ENCODE peak calls at places on chromosomes 11 and 22, in six cellular contexts. E, C, A, L, F and T are unnamed samples.

GRCh38 chr22:42172385-42173172 is 42.0 kb upstream of the CYP2D6 start:
- DNase-seq in E (no peak), C (no peak), A (no peak), L (no peak), F (no peak), T (no peak)

GRCh38 chr22:30921108-30921507 is 47.5 kb downstream of the MORC2 start:
- DNase-seq in E (peak), C (peak), A (no peak), L (no peak), F (no peak), T (no peak)

GRCh38 chr11:117859061-117859460 is 17.4 kb downstream of the FXYD6 start:
- DNase-seq in E (no peak), C (no peak), A (no peak), L (peak), F (no peak), T (no peak)

GRCh38 chr11:36509265-36509664 is 807 bp downstream of the TRAF6 start:
- DNase-seq in E (peak), C (peak), A (peak), L (no peak), F (no peak), T (no peak)

GRCh38 chr22:26673485-26673884 is 16.1 kb downstream of the MIAT start:
- DNase-seq in E (peak), C (no peak), A (no peak), L (no peak), F (no peak), T (no peak)

GRCh38 chr11:61488651-61489291 is 19.8 kb upstream of the LRRC10B start:
- DNase-seq in E (peak), C (peak), A (no peak), L (peak), F (peak), T (no peak)

GRCh38 chr11:122977455-122978302 is 4.0 kb downstream of the BSX start:
- DNase-seq in E (no peak), C (no peak), A (no peak), L (no peak), F (no peak), T (no peak)

GRCh38 chr11:66316849-66317251 is at the start of gene CD248:
- DNase-seq in E (no peak), C (peak), A (no peak), L (peak), F (peak), T (no peak)

GRCh38 chr22:29606320-29606719 is 2.9 kb downstream of the NF2 start:
- DNase-seq in E (no peak), C (no peak), A (no peak), L (no peak), F (no peak), T (no peak)

GRCh38 chr11:64856382-64857227 is 12.2 kb upstream of the CDC42BPG start:
- DNase-seq in E (peak), C (no peak), A (no peak), L (peak), F (peak), T (no peak)

GRCh38 chr11:2325123-2325522 is 23.3 kb downstream of the TSPAN32 start:
- DNase-seq in E (no peak), C (no peak), A (no peak), L (no peak), F (no peak), T (no peak)

GRCh38 chr22:33302049-33302545 is 243.9 kb upstream of the SYN3 start:
- DNase-seq in E (peak), C (peak), A (peak), L (peak), F (peak), T (peak)

GRCh38 chr22:46657655-46657953 is 37.4 kb downstream of the GRAMD4 start:
- DNase-seq in E (no peak), C (no peak), A (no peak), L (no peak), F (no peak), T (no peak)

GRCh38 chr11:34052608-34053160 is 1.2 kb downstream of the CAPRIN1 start:
- DNase-seq in E (peak), C (peak), A (no peak), L (no peak), F (peak), T (no peak)

GRCh38 chr22:17847360-17848078 is 73.2 kb upstream of the BID start:
- DNase-seq in E (peak), C (no peak), A (no peak), L (no peak), F (no peak), T (no peak)

GRCh38 chr11:19121646-19122045 is 4.7 kb downstream of the ZDHHC13 start:
- DNase-seq in E (peak), C (no peak), A (no peak), L (no peak), F (no peak), T (no peak)

GRCh38 chr11:73982990-73983763 is 534 bp upstream of the UCP2 start:
- DNase-seq in E (peak), C (peak), A (peak), L (peak), F (peak), T (peak)

GRCh38 chr11:111623527-111624030 is 21.3 kb downstream of the SIK2 start:
- DNase-seq in E (peak), C (no peak), A (no peak), L (no peak), F (no peak), T (no peak)

GRCh38 chr11:30313580-30313979 is 9.3 kb upstream of the ARL14EP start:
- DNase-seq in E (peak), C (no peak), A (no peak), L (no peak), F (no peak), T (no peak)

GRCh38 chr22:42662114-42663021 is 13.2 kb upstream of the CYB5R3 start:
- DNase-seq in E (peak), C (peak), A (peak), L (peak), F (peak), T (peak)

GRCh38 chr11:123584186-123584585 is 70.2 kb downstream of the SCN3B start:
- DNase-seq in E (no peak), C (no peak), A (no peak), L (no peak), F (no peak), T (no peak)

GRCh38 chr11:119193626-119194025 is 8.4 kb downstream of the NHERF4 start:
- DNase-seq in E (no peak), C (no peak), A (no peak), L (no peak), F (no peak), T (no peak)

GRCh38 chr22:46436595-46437163 is 100.7 kb downstream of the CELSR1 start:
- DNase-seq in E (peak), C (no peak), A (no peak), L (no peak), F (no peak), T (no peak)

GRCh38 chr11:20013346-20014066 is 146.8 kb downstream of the DBX1 start:
- DNase-seq in E (peak), C (no peak), A (no peak), L (no peak), F (no peak), T (no peak)

GRCh38 chr11:117195208-117195607 is 4.0 kb upstream of the TAGLN start:
- DNase-seq in E (no peak), C (no peak), A (no peak), L (no peak), F (no peak), T (no peak)

GRCh38 chr11:8812438-8812837 is 98.6 kb upstream of the AKIP1 start:
- DNase-seq in E (peak), C (no peak), A (no peak), L (peak), F (peak), T (no peak)

GRCh38 chr11:101129203-101129943 is at the start of gene PGR:
- DNase-seq in E (no peak), C (peak), A (no peak), L (peak), F (peak), T (no peak)

GRCh38 chr11:115256326-115257197 is 247.7 kb downstream of the CADM1 start:
- DNase-seq in E (no peak), C (no peak), A (no peak), L (no peak), F (no peak), T (peak)

GRCh38 chr11:131696584-131697120 is 326.2 kb downstream of the NTM start:
- DNase-seq in E (no peak), C (no peak), A (no peak), L (no peak), F (no peak), T (no peak)

GRCh38 chr22:27883656-27884350 is 35.3 kb downstream of the PITPNB start:
- DNase-seq in E (peak), C (no peak), A (no peak), L (no peak), F (no peak), T (no peak)

GRCh38 chr11:109423860-109424190 is 1.8 kb downstream of the C11orf87 start:
- DNase-seq in E (no peak), C (no peak), A (no peak), L (no peak), F (no peak), T (peak)

GRCh38 chr11:109421981-109422590 is at the start of gene C11orf87:
- DNase-seq in E (peak), C (no peak), A (no peak), L (no peak), F (no peak), T (peak)

GRCh38 chr11:109422755-109423113 is 744 bp downstream of the C11orf87 start:
- DNase-seq in E (peak), C (no peak), A (no peak), L (no peak), F (no peak), T (peak)

GRCh38 chr11:109424893-109425292 is 2.9 kb downstream of the C11orf87 start:
- DNase-seq in E (peak), C (peak), A (no peak), L (no peak), F (no peak), T (no peak)

DNA sequence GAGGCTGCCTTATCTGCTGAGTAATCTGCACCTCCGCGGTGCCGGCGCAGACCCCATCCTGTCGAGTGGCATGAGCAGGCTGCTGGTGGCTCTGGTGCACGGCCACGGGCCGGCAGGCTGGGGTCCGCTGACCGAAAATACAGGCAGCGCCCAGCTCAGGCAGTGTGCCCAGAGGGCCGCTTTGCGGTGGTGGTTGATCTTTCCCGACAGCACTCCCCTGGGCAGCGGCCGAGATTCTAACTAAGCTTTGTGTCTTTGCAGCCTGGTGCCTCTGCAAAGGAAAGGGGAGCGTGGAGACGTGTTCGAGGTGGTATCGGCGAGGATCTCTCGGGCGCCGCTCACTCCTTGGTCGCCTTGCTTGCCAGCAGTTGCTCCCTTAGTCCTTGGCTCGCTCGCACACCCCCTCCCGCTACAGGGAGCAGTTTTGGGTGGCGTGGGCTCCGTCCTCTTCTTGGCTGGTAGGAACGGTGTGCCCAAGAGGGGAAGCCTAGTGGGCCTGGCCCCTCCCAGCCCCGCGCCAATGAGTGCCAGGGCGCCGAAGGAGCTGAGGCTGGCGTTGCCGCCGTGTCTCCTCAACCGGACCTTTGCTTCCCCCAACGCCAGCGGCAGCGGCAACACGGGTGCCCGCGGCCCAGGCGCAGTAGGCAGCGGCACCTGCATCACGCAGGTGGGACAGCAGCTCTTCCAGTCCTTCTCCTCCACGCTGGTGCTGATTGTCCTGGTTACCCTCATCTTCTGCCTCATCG is 1.3 kb downstream of the C11orf87 start:
- DNase-seq in E (no peak), C (no peak), A (no peak), L (no peak), F (no peak), T (peak)
- H3K4me3 ChIP-seq in E (peak), C (peak), A (no peak), L (no peak), F (peak), T (no peak)

DNA sequence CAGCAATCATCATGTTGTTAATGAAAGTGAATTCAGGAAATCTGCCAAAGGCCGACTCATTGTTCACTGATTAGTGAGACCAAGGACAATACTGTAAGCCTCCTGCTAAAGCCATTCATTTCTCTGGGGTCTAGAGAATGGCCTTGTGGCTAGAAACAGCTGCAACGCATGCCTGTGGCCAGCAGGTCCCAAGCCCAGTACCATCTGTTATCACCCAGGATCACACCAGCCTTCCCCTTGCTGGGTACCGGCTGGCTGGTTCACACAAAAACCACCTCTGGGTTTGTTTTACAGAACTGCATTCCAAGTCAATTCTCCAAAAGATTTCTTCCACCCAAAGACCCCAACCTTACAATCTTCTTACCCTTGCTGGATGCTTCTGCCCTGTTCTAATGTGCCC is 1.1 kb downstream of the PLAAT5 start:
- DNase-seq in E (no peak), C (peak), A (no peak), L (no peak), F (no peak), T (no peak)
- H3K4me3 ChIP-seq in E (no peak), C (peak), A (no peak), L (no peak), F (no peak), T (no peak)

DNA sequence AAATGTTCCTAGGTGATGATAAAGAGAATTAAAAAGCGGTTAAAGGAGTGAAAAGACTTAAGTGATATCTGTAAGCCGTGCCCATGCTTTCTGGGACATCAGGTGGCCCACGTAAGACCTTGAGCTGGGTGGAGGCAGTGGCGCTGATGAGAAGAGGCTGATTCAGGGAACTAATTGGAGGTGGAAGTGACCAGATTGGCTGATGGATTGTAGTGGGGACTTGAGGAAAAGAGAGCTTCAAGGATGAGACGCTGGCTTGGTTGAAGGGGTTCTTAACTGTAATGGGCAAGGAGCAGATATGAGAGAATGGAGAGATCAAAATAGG is 69.1 kb upstream of the EP300 start:
- DNase-seq in E (no peak), C (peak), A (no peak), L (no peak), F (no peak), T (no peak)
- H3K4me3 ChIP-seq in E (no peak), C (peak), A (no peak), L (no peak), F (no peak), T (no peak)

DNA sequence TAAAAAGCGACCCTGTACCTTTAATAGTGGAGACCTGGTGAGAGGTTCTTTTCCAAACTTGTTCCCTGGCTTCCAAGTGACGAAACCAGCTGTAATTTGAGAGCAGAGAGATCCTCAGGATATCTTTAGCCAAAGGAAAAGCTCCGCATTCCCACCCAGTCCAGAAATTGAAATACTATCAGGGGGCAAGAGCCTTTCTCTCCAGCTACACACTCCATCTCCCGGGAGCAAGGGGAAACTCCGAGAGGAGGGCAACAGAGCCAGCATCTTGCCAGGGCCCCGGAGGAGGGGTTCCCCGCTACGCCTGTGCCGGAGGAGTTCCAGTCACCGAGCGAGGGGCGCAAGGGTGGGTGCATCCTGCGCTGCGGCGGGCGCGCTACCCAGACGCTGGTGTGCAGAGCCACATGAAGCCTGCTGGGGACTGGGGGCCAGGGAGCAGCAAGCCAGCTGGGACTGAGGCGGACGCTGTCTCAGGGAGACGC is at the start of gene FIBIN:
- DNase-seq in E (peak), C (peak), A (no peak), L (peak), F (peak), T (no peak)
- H3K4me3 ChIP-seq in E (peak), C (peak), A (no peak), L (peak), F (peak), T (no peak)

GRCh38 chr22:48588881-48589450 is 1238.7 kb downstream of the BRD1 start:
- DNase-seq in E (no peak), C (no peak), A (no peak), L (no peak), F (no peak), T (no peak)

GRCh38 chr22:48587236-48587865 is 1240.3 kb downstream of the BRD1 start:
- DNase-seq in E (no peak), C (no peak), A (no peak), L (no peak), F (no peak), T (no peak)

GRCh38 chr22:48586799-48587185 is 1240.9 kb downstream of the BRD1 start:
- DNase-seq in E (no peak), C (no peak), A (no peak), L (no peak), F (no peak), T (no peak)

GRCh38 chr22:48588151-48588880 is 1239.4 kb downstream of the BRD1 start:
- DNase-seq in E (no peak), C (no peak), A (no peak), L (no peak), F (no peak), T (no peak)

DNA sequence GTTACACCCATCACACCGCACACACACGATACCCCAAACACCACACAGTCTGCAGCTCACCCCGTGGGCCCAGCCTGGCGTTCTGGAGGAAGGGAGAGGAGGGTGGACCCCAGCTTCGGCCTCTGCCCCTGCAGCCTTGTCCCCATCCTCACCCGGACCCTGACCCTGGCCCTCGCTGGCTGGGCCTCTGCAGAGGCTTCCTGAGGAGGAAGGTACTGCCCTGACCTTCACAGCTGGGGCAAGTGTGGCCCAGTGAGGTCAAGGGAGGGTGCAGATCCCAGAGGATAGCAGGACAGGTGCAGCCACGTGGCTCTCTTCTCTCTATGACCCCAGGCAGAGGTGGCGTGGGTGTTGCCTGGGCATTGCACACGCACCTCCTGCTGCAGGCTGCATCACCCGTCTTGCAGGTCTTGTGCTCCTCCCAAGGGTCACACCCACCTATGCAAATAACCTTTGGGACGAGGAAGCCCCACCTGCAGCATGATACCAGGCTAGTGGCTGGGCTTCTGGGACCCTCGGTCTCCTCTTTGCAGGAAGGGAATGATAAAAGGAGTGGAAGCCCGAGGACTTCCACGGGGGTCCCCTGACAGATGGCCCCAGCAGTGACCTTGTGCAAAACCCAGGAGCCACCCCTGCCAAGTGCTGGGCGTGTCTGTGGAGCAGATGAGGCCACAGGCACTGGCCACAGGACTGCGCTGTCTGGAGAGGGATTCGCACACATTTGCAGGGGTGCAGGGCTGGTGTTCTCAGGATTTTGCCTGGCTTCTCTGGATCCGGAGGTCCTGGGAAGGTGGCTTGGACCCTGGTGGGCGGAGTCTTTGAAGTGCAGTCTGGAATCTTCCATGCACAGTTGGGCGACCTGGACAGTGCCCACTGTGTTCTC is 1241.5 kb downstream of the BRD1 start:
- DNase-seq in E (no peak), C (no peak), A (no peak), L (no peak), F (no peak), T (no peak)
- H3K4me3 ChIP-seq in E (no peak), C (no peak), A (no peak), L (no peak), F (no peak), T (no peak)

DNA sequence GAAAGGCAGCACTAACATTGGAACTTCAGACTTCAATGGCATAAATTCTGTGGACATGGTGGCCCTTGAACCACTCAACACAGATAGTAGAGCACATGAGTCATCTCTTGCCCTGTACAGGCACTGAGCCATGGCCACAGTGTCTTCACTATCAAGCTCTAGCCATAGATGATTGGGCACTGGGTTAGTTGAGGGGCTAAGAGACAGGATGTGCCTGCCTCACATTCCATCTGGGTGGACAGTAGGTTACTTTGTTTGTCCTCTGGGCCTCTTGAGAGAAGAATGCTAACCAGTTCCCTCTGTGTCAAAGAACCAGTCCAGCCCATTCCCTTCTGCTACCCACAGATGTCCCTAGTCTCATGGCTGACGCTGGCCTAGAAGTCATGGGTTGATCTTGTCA is 39.8 kb downstream of the OR6Q1 start:
- DNase-seq in E (no peak), C (no peak), A (no peak), L (no peak), F (no peak), T (no peak)
- H3K4me3 ChIP-seq in E (no peak), C (no peak), A (no peak), L (no peak), F (no peak), T (no peak)